ENCODE peak calls at places on chromosomes 13 and 19, in eight cellular contexts. Q, N, V, H, P, E, R and M are unnamed samples.

GRCh38 chr13:86051134-86052103 is 252.2 kb upstream of the SLITRK6 start:
- DNase-seq in Q (no peak), N (no peak), V (no peak), H (no peak), P (no peak), E (no peak), R (no peak), M (no peak)

GRCh38 chr19:19529783-19530422 is 1.2 kb downstream of the YJEFN3 start:
- DNase-seq in Q (no peak), N (no peak), V (no peak), H (no peak), P (no peak), E (no peak), R (no peak), M (no peak)

GRCh38 chr13:40452741-40453665 is 213.4 kb downstream of the FOXO1 start:
- DNase-seq in Q (no peak), N (no peak), V (no peak), H (no peak), P (no peak), E (no peak), R (no peak), M (no peak)

GRCh38 chr19:15123900-15124299 is 16.7 kb downstream of the SYDE1 start:
- DNase-seq in Q (peak; percentile 59), N (peak; percentile 71), V (peak; percentile 38), H (no peak), P (no peak), E (no peak), R (no peak), M (peak; percentile 89)

GRCh38 chr13:37187110-37187509 is 81.6 kb upstream of the CSNK1A1L start:
- DNase-seq in Q (no peak), N (no peak), V (no peak), H (no peak), P (no peak), E (no peak), R (no peak), M (no peak)

GRCh38 chr19:16571283-16571682 is 932 bp downstream of the SLC35E1 start:
- DNase-seq in Q (peak; percentile 27), N (no peak), V (no peak), H (no peak), P (no peak), E (no peak), R (no peak), M (no peak)

GRCh38 chr19:13463296-13463695 is 43.0 kb downstream of the CACNA1A start:
- DNase-seq in Q (peak; percentile 5), N (no peak), V (no peak), H (no peak), P (no peak), E (peak; percentile 85), R (no peak), M (no peak)

GRCh38 chr13:46951516-46951915 is 54.7 kb upstream of the HTR2A start:
- DNase-seq in Q (no peak), N (no peak), V (no peak), H (no peak), P (no peak), E (no peak), R (no peak), M (no peak)

GRCh38 chr19:19613456-19613855 is 5.0 kb downstream of the PBX4 start:
- DNase-seq in Q (no peak), N (no peak), V (no peak), H (no peak), P (no peak), E (no peak), R (no peak), M (no peak)

GRCh38 chr19:29655648-29656335 is 9.5 kb upstream of the PLEKHF1 start:
- DNase-seq in Q (no peak), N (no peak), V (no peak), H (no peak), P (no peak), E (no peak), R (no peak), M (no peak)

GRCh38 chr19:11092181-11092538 is 2.9 kb downstream of the LDLR start:
- DNase-seq in Q (no peak), N (no peak), V (no peak), H (peak; percentile 49), P (peak; percentile 22), E (no peak), R (no peak), M (no peak)

GRCh38 chr13:114115191-114115671 is 17.2 kb downstream of the RASA3 start:
- DNase-seq in Q (peak; percentile 70), N (no peak), V (peak; percentile 65), H (no peak), P (peak; percentile 3), E (no peak), R (no peak), M (peak; percentile 67)

GRCh38 chr13:21625366-21625765 is 21.4 kb upstream of the MICU2 start:
- DNase-seq in Q (no peak), N (no peak), V (peak; percentile 29), H (no peak), P (no peak), E (no peak), R (no peak), M (no peak)

GRCh38 chr13:71242191-71242590 is 624.8 kb downstream of the DACH1 start:
- DNase-seq in Q (no peak), N (no peak), V (no peak), H (no peak), P (no peak), E (no peak), R (no peak), M (peak; percentile 39)

GRCh38 chr13:102091231-102091630 is 310.6 kb downstream of the FGF14 start:
- DNase-seq in Q (no peak), N (no peak), V (no peak), H (no peak), P (no peak), E (no peak), R (no peak), M (no peak)

GRCh38 chr19:47315125-47315821 is 5.6 kb downstream of the C5AR1 start:
- DNase-seq in Q (no peak), N (peak; percentile 37), V (peak; percentile 38), H (no peak), P (no peak), E (no peak), R (no peak), M (peak; percentile 62)

GRCh38 chr19:47729799-47730520 is 15.4 kb upstream of the NOP53 start:
- DNase-seq in Q (peak; percentile 54), N (no peak), V (peak; percentile 75), H (no peak), P (no peak), E (peak; percentile 79), R (no peak), M (peak; percentile 86)

GRCh38 chr13:110214637-110215036 is 92.3 kb downstream of the COL4A1 start:
- DNase-seq in Q (no peak), N (no peak), V (no peak), H (no peak), P (no peak), E (no peak), R (no peak), M (no peak)

GRCh38 chr19:43691755-43692154 is 21.8 kb upstream of the PLAUR start:
- DNase-seq in Q (no peak), N (no peak), V (no peak), H (no peak), P (no peak), E (no peak), R (no peak), M (no peak)

GRCh38 chr19:22532388-22533310 is 101.5 kb upstream of the ZNF492 start:
- DNase-seq in Q (peak; percentile 42), N (peak; percentile 16), V (peak; percentile 32), H (no peak), P (no peak), E (no peak), R (no peak), M (peak; percentile 74)

GRCh38 chr13:46721054-46721453 is 75.9 kb downstream of the ESD start:
- DNase-seq in Q (peak; percentile 64), N (no peak), V (peak; percentile 48), H (peak; percentile 31), P (peak; percentile 18), E (peak; percentile 53), R (no peak), M (no peak)

GRCh38 chr19:10520652-10521318 is 3.5 kb upstream of the S1PR5 start:
- DNase-seq in Q (no peak), N (no peak), V (no peak), H (no peak), P (no peak), E (no peak), R (no peak), M (no peak)

GRCh38 chr19:11657307-11657706 is 60.0 kb downstream of the ZNF627 start:
- DNase-seq in Q (no peak), N (no peak), V (peak; percentile 58), H (no peak), P (no peak), E (no peak), R (no peak), M (no peak)

GRCh38 chr13:106610511-106610910 is 42.6 kb upstream of the ARGLU1 start:
- DNase-seq in Q (no peak), N (no peak), V (no peak), H (no peak), P (no peak), E (no peak), R (no peak), M (no peak)

GRCh38 chr13:66520511-66521390 is 709.4 kb downstream of the PCDH9 start:
- DNase-seq in Q (no peak), N (no peak), V (no peak), H (no peak), P (no peak), E (no peak), R (no peak), M (no peak)

GRCh38 chr13:80338781-80339577 is 1.9 kb downstream of the SPRY2 start:
- DNase-seq in Q (peak; percentile 73), N (peak; percentile 77), V (peak; percentile 62), H (no peak), P (no peak), E (peak; percentile 79), R (no peak), M (peak; percentile 86)

GRCh38 chr13:113034451-113035208 is 65.6 kb downstream of the MCF2L start:
- DNase-seq in Q (peak; percentile 31), N (peak; percentile 52), V (peak; percentile 34), H (no peak), P (no peak), E (peak; percentile 57), R (no peak), M (no peak)

GRCh38 chr13:94701313-94702180 is 10.8 kb downstream of the SOX21 start:
- DNase-seq in Q (no peak), N (no peak), V (no peak), H (no peak), P (no peak), E (no peak), R (no peak), M (no peak)